ENCODE peak calls at places on chromosomes 16 and 17, in four cellular contexts. D, U, F and K are unnamed samples.

GRCh38 chr16:89138843-89139520 is 32.6 kb upstream of the CDH15 start:
- DNase-seq in D (no peak), U (no peak), F (no peak), K (no peak)

GRCh38 chr16:71369494-71369893 is 11.0 kb downstream of the CALB2 start:
- DNase-seq in D (no peak), U (no peak), F (no peak), K (no peak)

GRCh38 chr17:4097165-4097960 is 45.5 kb downstream of the ZZEF1 start:
- DNase-seq in D (no peak), U (no peak), F (no peak), K (no peak)

GRCh38 chr16:1777375-1778199 is 4.7 kb upstream of the MRPS34 start:
- DNase-seq in D (no peak), U (no peak), F (no peak), K (no peak)

GRCh38 chr16:84024854-84025253 is 17.7 kb downstream of the SLC38A8 start:
- DNase-seq in D (no peak), U (no peak), F (no peak), K (no peak)

GRCh38 chr17:79811036-79811887 is 14.4 kb upstream of the CBX8 start:
- DNase-seq in D (no peak), U (no peak), F (peak; percentile 82), K (no peak)

GRCh38 chr17:76417499-76418143 is 33.2 kb downstream of the SPHK1 start:
- DNase-seq in D (no peak), U (no peak), F (no peak), K (no peak)

GRCh38 chr17:80632046-80632581 is 87.5 kb downstream of the RPTOR start:
- DNase-seq in D (no peak), U (no peak), F (no peak), K (no peak)